ENCODE peak calls at places on chromosomes 11 and 22, in eight cellular contexts. L, V, M, F, D, A, K and X are unnamed samples.

GRCh38 chr11:95832763-95833162 is 42.5 kb downstream of the CEP57 start:
- DNase-seq in M (no peak), A (no peak), K (no peak), F (no peak), D (no peak), L (peak; percentile 57), V (no peak), X (no peak)

GRCh38 chr22:41621911-41622179 is 750 bp downstream of the XRCC6 start:
- DNase-seq in K (no peak), V (no peak), A (no peak), F (no peak), D (no peak), M (no peak), L (no peak), X (no peak)

GRCh38 chr11:133810179-133810550 is 35.1 kb downstream of the SPATA19 start:
- DNase-seq in L (no peak), F (no peak), K (no peak), D (no peak), A (no peak), M (no peak), V (no peak), X (no peak)

GRCh38 chr11:61082161-61082870 is 20.0 kb upstream of the CD5 start:
- DNase-seq in D (no peak), A (no peak), F (no peak), K (peak; percentile 46), M (no peak), V (no peak), L (no peak), X (no peak)

GRCh38 chr22:45341503-45341902 is 31.8 kb downstream of the FAM118A start:
- DNase-seq in M (no peak), F (no peak), A (no peak), D (no peak), V (no peak), L (no peak), K (no peak), X (no peak)

GRCh38 chr11:31953803-31954327 is 137.0 kb upstream of the RCN1 start:
- DNase-seq in M (no peak), F (no peak), D (no peak), A (no peak), L (no peak), V (no peak), K (no peak), X (no peak)

GRCh38 chr11:112784323-112785073 is 176.7 kb upstream of the NCAM1 start:
- DNase-seq in K (peak; percentile 95), F (peak; percentile 89), D (no peak), V (peak; percentile 57), A (no peak), L (no peak), M (peak; percentile 65), X (no peak)

GRCh38 chr22:50151571-50152537 is 18.7 kb upstream of the PANX2 start:
- DNase-seq in V (no peak), L (no peak), F (no peak), K (no peak), A (no peak), M (no peak), D (no peak), X (no peak)

GRCh38 chr11:78647266-78647915 is 72.7 kb upstream of the NARS2 start:
- DNase-seq in A (no peak), M (no peak), K (no peak), L (no peak), F (no peak), D (no peak), V (no peak), X (no peak)

GRCh38 chr22:48154943-48155240 is 1392.4 kb downstream of the TBC1D22A start:
- DNase-seq in A (no peak), K (no peak), M (no peak), L (no peak), D (no peak), F (no peak), V (no peak), X (no peak)

GRCh38 chr11:46659908-46660307 is 40.5 kb downstream of the ARHGAP1 start:
- DNase-seq in V (peak; percentile 51), M (peak; percentile 73), L (peak; percentile 49), A (no peak), D (no peak), F (peak; percentile 81), K (no peak), X (no peak)

GRCh38 chr11:130115218-130115617 is 44.4 kb upstream of the ST14 start:
- DNase-seq in F (peak; percentile 72), D (no peak), L (peak; percentile 10), K (no peak), V (no peak), A (no peak), M (no peak), X (no peak)

GRCh38 chr22:23774922-23775436 is 2.3 kb downstream of the MMP11 start:
- DNase-seq in A (no peak), F (peak; percentile 83), M (no peak), V (no peak), D (no peak), L (no peak), K (no peak), X (no peak)

GRCh38 chr11:101870510-101870909 is 44.3 kb upstream of the CEP126 start:
- DNase-seq in L (no peak), V (no peak), K (no peak), M (no peak), F (peak; percentile 61), A (peak; percentile 41), D (no peak), X (no peak)

GRCh38 chr22:19889951-19890350 is 35.3 kb upstream of the GNB1L start:
- DNase-seq in D (peak; percentile 38), K (no peak), A (no peak), F (no peak), M (peak; percentile 41), V (no peak), L (no peak), X (no peak)

GRCh38 chr11:105960252-105961245 is 61.5 kb downstream of the MSANTD4 start:
- DNase-seq in M (no peak), V (no peak), F (no peak), K (peak; percentile 85), L (no peak), D (no peak), A (no peak), X (no peak)

GRCh38 chr11:64649304-64649703 is 58.3 kb downstream of the SLC22A12 start:
- DNase-seq in F (peak; percentile 55), M (no peak), L (no peak), V (no peak), D (peak; percentile 62), K (peak; percentile 70), A (peak; percentile 24), X (no peak)

GRCh38 chr11:29093416-29093815 is 923.4 kb downstream of the KCNA4 start:
- DNase-seq in M (no peak), L (peak; percentile 20), A (no peak), F (peak; percentile 55), D (no peak), V (no peak), K (no peak), X (no peak)

GRCh38 chr22:39958916-39959639 is 1.1 kb upstream of the TMA7B start:
- DNase-seq in K (no peak), M (no peak), F (no peak), V (no peak), A (no peak), D (no peak), L (no peak), X (no peak)

GRCh38 chr22:39958009-39958711 is 2.0 kb upstream of the TMA7B start:
- DNase-seq in D (no peak), A (no peak), K (no peak), V (no peak), F (no peak), M (no peak), L (no peak), X (no peak)

GRCh38 chr22:39962071-39962470 is 1.9 kb downstream of the TMA7B start:
- DNase-seq in F (no peak), V (no peak), M (no peak), K (no peak), D (no peak), L (no peak), A (no peak), X (no peak)

GRCh38 chr22:39960791-39961746 is 872 bp downstream of the TMA7B start:
- DNase-seq in D (no peak), L (peak; percentile 91), F (peak; percentile 89), M (no peak), V (no peak), A (no peak), K (no peak), X (no peak)

GRCh38 chr22:39959640-39960447 is at the start of gene TMA7B:
- DNase-seq in K (no peak), A (no peak), L (peak; percentile 21), V (peak; percentile 68), M (no peak), D (no peak), F (peak; percentile 57), X (no peak)
- TF ChIP-seq CTCF in K (no peak), A (peak; percentile 11), L (peak; percentile 54), V (no peak), M (peak; percentile 11), D (no peak), F (peak; percentile 38), X (peak; percentile 61)

GRCh38 chr11:76459299-76459698 is 14.5 kb downstream of the EMSY start:
- DNase-seq in F (peak; percentile 3), K (no peak), A (peak; percentile 18), D (no peak), L (no peak), V (no peak), M (no peak), X (no peak)
- TF ChIP-seq CTCF in F (peak; percentile 51), K (peak; percentile 30), A (peak; percentile 78), D (peak; percentile 57), L (peak; percentile 32), V (no peak), M (peak; percentile 37), X (peak; percentile 76)

DNA sequence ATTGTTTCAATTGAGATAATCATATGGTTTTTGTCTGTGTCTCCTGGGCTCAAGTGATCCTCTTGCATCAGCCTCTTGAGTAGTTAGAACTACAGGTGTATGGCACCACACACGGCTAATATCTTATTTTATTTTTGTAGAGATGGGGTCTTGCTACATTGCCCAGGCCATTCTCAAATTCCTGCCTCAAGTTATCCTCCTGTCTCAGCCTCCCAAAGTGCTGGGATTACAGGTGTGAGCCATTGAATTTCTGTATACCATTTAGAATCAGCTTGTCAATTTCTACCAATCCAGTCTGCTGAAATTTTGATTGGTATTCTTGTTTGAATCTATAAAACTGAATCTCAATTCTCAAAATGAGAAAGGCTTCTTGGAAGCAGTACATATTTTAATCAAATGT is 10.4 kb upstream of the KAT5 start:
- DNase-seq in K (no peak), D (no peak), V (no peak), M (no peak), L (no peak), A (no peak), F (no peak), X (no peak)
- TF ChIP-seq CTCF in K (no peak), D (no peak), V (no peak), M (no peak), L (no peak), A (no peak), F (no peak), X (no peak)

DNA sequence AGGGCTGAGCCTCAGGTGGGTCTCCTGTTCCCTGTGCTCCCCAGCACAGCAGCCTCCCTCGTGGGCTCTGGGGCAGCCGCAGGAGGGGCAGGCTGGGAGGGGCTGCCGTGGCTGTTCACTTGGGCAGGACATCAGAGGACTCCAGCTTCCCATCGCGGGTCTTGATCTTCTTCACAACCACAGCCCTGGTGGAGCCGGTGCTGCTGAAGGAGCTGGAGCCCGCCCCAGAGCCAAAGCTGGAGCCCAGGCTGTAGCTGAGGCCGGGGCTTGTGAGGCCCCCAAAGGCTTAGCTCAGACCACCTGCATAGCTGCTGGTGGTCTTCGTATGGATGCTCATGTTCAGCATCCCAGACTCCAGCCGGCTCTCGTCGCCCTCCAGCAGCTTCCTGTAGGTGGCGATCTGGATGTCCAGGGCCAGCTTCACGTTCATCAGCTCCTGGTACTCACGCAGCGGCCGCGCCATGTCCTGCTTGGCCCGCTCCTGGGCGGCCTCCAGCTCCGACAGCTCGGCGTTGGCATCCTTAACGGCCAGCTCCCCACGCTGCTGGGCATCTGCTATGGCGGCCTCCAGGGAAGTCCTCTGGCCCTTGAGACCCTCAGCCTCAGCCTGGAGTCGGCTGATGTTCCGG is 126.1 kb downstream of the NECTIN1 start:
- DNase-seq in L (no peak), M (no peak), A (no peak), D (no peak), F (no peak), V (no peak), K (no peak), X (no peak)
- TF ChIP-seq CTCF in L (no peak), M (no peak), A (peak; percentile 37), D (no peak), F (no peak), V (no peak), K (peak; percentile 50), X (peak; percentile 24)